ENCODE peak calls at places on chromosomes 4 and X, in four cellular contexts. F, R, G and E are unnamed samples.

GRCh38 chr4:118811008-118811764 is 24.7 kb downstream of the SEC24D start:
- DNase-seq in F (peak), R (no peak), G (no peak), E (no peak)

GRCh38 chr4:136934601-136935000 is 597.7 kb downstream of the PCDH18 start:
- DNase-seq in F (no peak), R (no peak), G (no peak), E (no peak)

GRCh38 chr4:140049924-140050681 is 103.9 kb downstream of the MAML3 start:
- DNase-seq in F (no peak), R (peak), G (no peak), E (peak)

GRCh38 chr4:184251680-184252000 is 34.0 kb upstream of the ENPP6 start:
- DNase-seq in F (no peak), R (no peak), G (no peak), E (no peak)

GRCh38 chr4:81786063-81786763 is 314.5 kb upstream of the RASGEF1B start:
- DNase-seq in F (no peak), R (no peak), G (no peak), E (no peak)

GRCh38 chr4:11293866-11294265 is 134.8 kb downstream of the HS3ST1 start:
- DNase-seq in F (no peak), R (no peak), G (no peak), E (no peak)

GRCh38 chr4:187504974-187505797 is 490.4 kb upstream of the ZFP42 start:
- DNase-seq in F (no peak), R (no peak), G (no peak), E (no peak)

GRCh38 chr4:174580597-174580996 is 58.3 kb upstream of the HPGD start:
- DNase-seq in F (no peak), R (no peak), G (no peak), E (no peak)

GRCh38 chr4:133865606-133866327 is 335.8 kb downstream of the PABPC4L start:
- DNase-seq in F (peak), R (no peak), G (no peak), E (no peak)

GRCh38 chr4:119729815-119730643 is 101.4 kb upstream of the PDE5A start:
- DNase-seq in F (peak), R (no peak), G (no peak), E (no peak)

GRCh38 chrX:68498508-68499379 is at the start of gene YIPF6:
- DNase-seq in F (no peak), R (peak), G (peak), E (peak)

GRCh38 chrX:7925867-7926472 is 1.2 kb downstream of the PNPLA4 start:
- DNase-seq in F (no peak), R (peak), G (peak), E (peak)

GRCh38 chr4:182897601-182898478 is 19.3 kb downstream of the DCTD start:
- DNase-seq in F (no peak), R (no peak), G (no peak), E (no peak)

GRCh38 chrX:30865020-30865419 is 24.0 kb downstream of the TAB3 start:
- DNase-seq in F (no peak), R (no peak), G (no peak), E (peak)

GRCh38 chr4:118772149-118773081 is 63.5 kb downstream of the SEC24D start:
- DNase-seq in F (no peak), R (peak), G (no peak), E (peak)

DNA sequence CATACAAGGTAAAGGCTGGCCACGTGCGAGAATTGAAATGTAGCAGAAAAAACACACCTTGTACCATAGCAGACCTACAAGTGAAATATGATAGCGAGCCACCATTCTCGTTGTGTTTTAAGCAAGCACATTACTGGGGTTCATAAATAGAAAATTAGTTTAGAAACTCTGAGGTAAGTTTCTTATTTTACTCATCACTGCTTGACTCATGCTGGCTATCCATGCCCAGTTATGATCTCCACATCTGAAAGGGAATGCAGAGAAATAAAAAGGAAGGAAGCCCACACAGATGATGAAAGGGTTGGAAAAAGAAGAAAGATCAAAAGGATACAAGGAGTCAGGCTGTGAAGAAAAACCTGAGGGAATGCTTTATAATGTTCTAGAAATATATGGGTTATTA is 54.5 kb downstream of the CAMK2D start:
- DNase-seq in F (no peak), R (no peak), G (no peak), E (peak)
- TF ChIP-seq CTCF in F (no peak), R (no peak), G (no peak), E (no peak)

GRCh38 chr4:68430337-68430736 is 16.9 kb upstream of the TMPRSS11E start:
- DNase-seq in F (no peak), R (no peak), G (no peak), E (no peak)

GRCh38 chr4:68432320-68432719 is 14.9 kb upstream of the TMPRSS11E start:
- DNase-seq in F (no peak), R (no peak), G (no peak), E (no peak)

GRCh38 chr4:68426516-68426915 is 20.7 kb upstream of the TMPRSS11E start:
- DNase-seq in F (no peak), R (no peak), G (no peak), E (no peak)
- TF ChIP-seq CTCF in F (no peak), R (no peak), G (no peak), E (no peak)

GRCh38 chr4:171746418-171746817 is 66.8 kb upstream of the GALNTL6 start:
- DNase-seq in F (no peak), R (no peak), G (no peak), E (no peak)

GRCh38 chr4:171751538-171751937 is 61.7 kb upstream of the GALNTL6 start:
- DNase-seq in F (no peak), R (no peak), G (no peak), E (no peak)
- TF ChIP-seq CTCF in F (no peak), R (no peak), G (no peak), E (no peak)

GRCh38 chr4:32460972-32461371 is 1740.8 kb downstream of the PCDH7 start:
- DNase-seq in F (no peak), R (no peak), G (no peak), E (no peak)

GRCh38 chr4:32462944-32463343 is 1742.8 kb downstream of the PCDH7 start:
- DNase-seq in F (no peak), R (no peak), G (no peak), E (peak)
- TF ChIP-seq CTCF in F (no peak), R (no peak), G (no peak), E (peak)

DNA sequence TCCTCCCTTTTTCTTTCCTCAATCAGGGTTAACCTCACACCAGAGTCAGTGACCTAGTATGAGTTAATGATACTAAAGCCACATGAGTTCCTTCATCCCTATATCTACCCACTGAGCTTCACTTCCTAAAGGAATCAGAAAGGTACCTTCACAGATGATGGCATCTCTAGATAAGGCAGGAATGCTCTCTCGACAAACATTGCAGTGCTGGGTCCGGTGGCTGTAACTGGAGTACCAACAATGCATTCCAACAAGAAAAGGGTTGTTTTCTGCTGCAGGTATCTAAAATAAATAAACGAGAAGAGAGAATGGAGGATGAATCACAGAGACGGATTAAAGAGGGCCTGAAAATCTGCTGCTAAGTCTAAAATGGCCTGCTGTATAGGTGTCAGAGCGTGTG is 66.7 kb downstream of the DGKK start:
- DNase-seq in F (no peak), R (no peak), G (no peak), E (no peak)
- TF ChIP-seq CTCF in F (no peak), R (no peak), G (no peak), E (no peak)

GRCh38 chr4:94724016-94724415 is 33.7 kb upstream of the BMPR1B start:
- DNase-seq in F (no peak), R (no peak), G (no peak), E (no peak)

GRCh38 chr4:94722748-94723147 is 35.0 kb upstream of the BMPR1B start:
- DNase-seq in F (no peak), R (no peak), G (no peak), E (no peak)

GRCh38 chr4:94721310-94721709 is 36.4 kb upstream of the BMPR1B start:
- DNase-seq in F (no peak), R (no peak), G (no peak), E (no peak)

GRCh38 chr4:94726524-94727123 is 31.1 kb upstream of the BMPR1B start:
- DNase-seq in F (no peak), R (no peak), G (no peak), E (no peak)

GRCh38 chr4:94722270-94722669 is 35.5 kb upstream of the BMPR1B start:
- DNase-seq in F (no peak), R (no peak), G (no peak), E (no peak)
- TF ChIP-seq CTCF in F (no peak), R (no peak), G (no peak), E (no peak)

GRCh38 chr4:55635282-55635681 is 816 bp downstream of the NMU start:
- DNase-seq in F (no peak), R (no peak), G (no peak), E (no peak)

GRCh38 chr4:55636622-55636999 is 513 bp upstream of the NMU start:
- DNase-seq in F (no peak), R (no peak), G (no peak), E (no peak)

GRCh38 chr4:55637272-55637820 is 1.2 kb upstream of the NMU start:
- DNase-seq in F (no peak), R (no peak), G (no peak), E (no peak)

GRCh38 chr4:55634417-55635128 is 1.5 kb downstream of the NMU start:
- DNase-seq in F (no peak), R (no peak), G (no peak), E (no peak)

GRCh38 chr4:55635760-55636621 is at the start of gene NMU:
- DNase-seq in F (no peak), R (peak), G (peak), E (peak)
- TF ChIP-seq CTCF in F (no peak), R (peak), G (no peak), E (peak)

GRCh38 chr4:147056951-147057630 is 111.4 kb upstream of the TTC29 start:
- DNase-seq in F (no peak), R (no peak), G (no peak), E (peak)
- TF ChIP-seq CTCF in F (peak), R (no peak), G (no peak), E (no peak)

GRCh38 chrX:15758140-15758539 is 20.1 kb downstream of the CA5B start:
- DNase-seq in F (no peak), R (no peak), G (no peak), E (no peak)
- TF ChIP-seq CTCF in F (no peak), R (no peak), G (no peak), E (no peak)

DNA sequence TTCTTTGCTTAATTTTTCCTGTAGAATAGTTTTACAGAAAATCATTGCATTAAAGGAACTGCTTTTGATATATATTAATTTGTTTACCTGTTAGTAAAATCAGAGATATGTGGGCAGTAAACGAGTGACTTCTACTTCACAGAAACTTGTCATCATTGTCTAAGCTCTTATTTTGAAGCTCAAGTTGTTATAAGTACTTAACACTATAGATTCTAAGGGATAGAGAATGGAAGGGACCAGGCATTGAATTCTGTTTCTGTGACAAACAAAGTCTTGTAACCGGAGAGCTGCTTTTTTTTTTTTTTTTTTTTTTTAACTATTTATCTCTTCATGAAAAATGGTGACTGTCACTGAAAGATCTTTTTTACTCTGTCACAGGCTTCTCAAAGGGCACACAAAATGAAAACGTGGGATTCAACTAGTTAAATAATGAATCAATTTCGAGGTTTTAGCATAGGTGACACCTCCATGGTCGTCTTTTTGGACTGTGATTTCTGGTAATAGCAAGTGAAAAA is 14.4 kb downstream of the STK26 start:
- DNase-seq in F (no peak), R (no peak), G (no peak), E (no peak)
- TF ChIP-seq CTCF in F (no peak), R (no peak), G (no peak), E (no peak)